ENCODE peak calls at places on chromosomes 13 and 19, in seven cellular contexts. X is neuronal stem cell, I is IMR-90, R is H9, F is mesenchymal stem cell, C is H1, O is trophoblast cell. D is an unnamed sample.
A peak's percentile ranks its signal among the peaks of the same experiment; 100 is the strongest.

GRCh38 chr13:57665471-57665870 is 33.9 kb downstream of the PCDH17 start:
- DNase-seq in F (no peak), C (no peak), I (no peak), X (no peak), R (no peak), O (no peak), D (no peak)

GRCh38 chr19:39557791-39558622 is 18.0 kb upstream of the EID2 start:
- DNase-seq in O (peak; percentile 24), F (peak; percentile 18), I (peak; percentile 11), X (no peak), C (no peak), R (no peak), D (no peak)

GRCh38 chr13:40060318-40061007 is 405.0 kb downstream of the COG6 start:
- DNase-seq in O (no peak), I (no peak), R (no peak), F (no peak), X (no peak), C (no peak), D (no peak)

GRCh38 chr13:91031508-91031907 is 316.0 kb upstream of the MIR17HG start:
- DNase-seq in R (peak; percentile 35), C (no peak), F (no peak), O (no peak), I (no peak), X (no peak), D (peak; percentile 47)

GRCh38 chr19:30074741-30075460 is 132.9 kb downstream of the URI1 start:
- DNase-seq in R (no peak), F (no peak), O (no peak), C (no peak), I (no peak), X (no peak), D (no peak)

GRCh38 chr13:98930014-98930625 is 47.7 kb downstream of the DOCK9 start:
- DNase-seq in C (no peak), X (no peak), F (no peak), R (no peak), O (no peak), I (no peak), D (no peak)

GRCh38 chr13:45909724-45910123 is 58.2 kb upstream of the SIAH3 start:
- DNase-seq in R (no peak), O (no peak), C (no peak), X (no peak), I (no peak), F (no peak), D (no peak)

GRCh38 chr13:30872685-30873443 is 33.2 kb upstream of the MEDAG start:
- DNase-seq in F (peak; percentile 94), R (peak; percentile 81), C (no peak), I (peak; percentile 94), O (peak; percentile 52), X (peak; percentile 77), D (peak; percentile 95)

GRCh38 chr13:100892981-100893380 is 218.4 kb upstream of the TMTC4 start:
- DNase-seq in X (no peak), C (no peak), O (no peak), I (no peak), R (no peak), F (no peak), D (no peak)

GRCh38 chr13:46756977-46757376 is 40.0 kb downstream of the ESD start:
- DNase-seq in X (no peak), I (peak; percentile 48), R (no peak), C (no peak), O (peak; percentile 13), F (peak; percentile 70), D (no peak)

GRCh38 chr19:3336680-3337523 is 29.5 kb upstream of the NFIC start:
- DNase-seq in R (no peak), I (peak; percentile 48), F (peak; percentile 85), X (no peak), O (no peak), C (no peak), D (no peak)

GRCh38 chr19:8490873-8491272 is 11.6 kb downstream of the PRAM1 start:
- DNase-seq in C (no peak), X (no peak), F (no peak), O (no peak), R (no peak), I (no peak), D (no peak)

GRCh38 chr13:99614465-99614885 is 113.2 kb downstream of the TM9SF2 start:
- DNase-seq in I (no peak), O (no peak), C (no peak), X (no peak), F (no peak), R (peak; percentile 62), D (peak; percentile 77)

GRCh38 chr19:10111405-10111811 is at the start of gene P2RY11:
- DNase-seq in X (no peak), I (no peak), R (no peak), C (no peak), F (no peak), O (no peak), D (no peak)

DNA sequence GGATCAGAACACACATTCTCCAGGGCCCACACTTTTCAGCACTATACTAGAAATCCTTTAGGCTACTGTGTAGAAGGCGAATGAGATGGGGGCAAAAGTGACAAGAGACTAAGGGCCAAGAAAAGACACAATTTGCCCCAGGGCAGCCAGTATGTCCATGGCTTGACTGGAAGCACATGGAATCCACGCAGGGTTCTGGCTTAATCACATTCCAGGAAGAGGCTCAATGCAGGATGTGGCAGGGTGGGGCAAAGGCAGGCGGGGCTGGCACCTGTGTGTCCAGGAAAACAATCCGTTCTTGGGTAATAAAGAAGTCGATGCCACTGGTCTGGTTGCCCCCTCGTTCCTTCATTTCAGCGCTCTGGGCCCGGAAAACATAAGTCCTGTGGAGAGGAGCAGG is 14.9 kb downstream of the SMG9 start:
- DNase-seq in F (no peak), R (no peak), O (peak; percentile 86), X (no peak), I (no peak), C (no peak), D (no peak)
- H3K79me1 ChIP-seq in F (peaks cover 22% of the 10 kb centered on the region), R (no peaks in the 10 kb centered on the region), O (peaks cover 2% of the 10 kb centered on the region), X (peaks cover 2% of the 10 kb centered on the region), I (peaks cover 20% of the 10 kb centered on the region), C (no peaks in the 10 kb centered on the region), D (no peaks in the 10 kb centered on the region)

GRCh38 chr19:34900245-34900644 is 26.5 kb upstream of the ZNF30 start:
- DNase-seq in O (no peak), I (no peak), F (no peak), X (no peak), R (no peak), C (no peak), D (no peak)

GRCh38 chr19:34904846-34905527 is 21.7 kb upstream of the ZNF30 start:
- DNase-seq in F (no peak), I (no peak), C (peak; percentile 73), X (no peak), R (peak; percentile 66), O (no peak), D (peak; percentile 31)

DNA sequence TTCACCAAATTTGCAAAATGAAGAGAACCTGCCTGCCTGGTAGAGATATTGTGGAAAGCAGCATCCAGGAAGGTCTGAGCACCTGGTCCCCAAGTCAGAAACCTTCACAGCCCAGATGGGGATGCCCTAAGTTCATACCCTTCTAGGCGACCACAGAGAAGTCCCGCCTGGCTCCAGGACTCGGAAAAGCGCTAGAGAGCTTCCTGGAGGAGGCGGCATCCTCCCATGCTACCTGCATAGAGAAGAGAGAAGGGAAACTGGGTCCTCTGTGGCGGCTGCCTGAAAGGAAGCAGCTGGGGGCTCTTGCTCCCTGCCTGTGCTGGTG is 22.2 kb upstream of the ZNF30 start:
- DNase-seq in O (no peak), C (no peak), F (no peak), X (no peak), R (no peak), I (no peak), D (peak; percentile 21)
- H3K18ac ChIP-seq in O (no peak overlapping the region), C (no peak overlapping the region), F (no peak overlapping the region), X (peak overlapping the region; percentile 91), R (no peak overlapping the region), I (no peak overlapping the region), D (no peak overlapping the region)

GRCh38 chr19:48120505-48120904 is 9.9 kb upstream of the PLA2G4C start:
- DNase-seq in F (no peak), C (no peak), R (no peak), X (no peak), O (peak; percentile 10), I (no peak), D (no peak)

GRCh38 chr19:48122421-48122820 is 11.8 kb upstream of the PLA2G4C start:
- DNase-seq in F (no peak), R (peak; percentile 14), I (no peak), C (no peak), X (no peak), O (no peak), D (no peak)

GRCh38 chr19:48123907-48124675 is 13.5 kb upstream of the PLA2G4C start:
- DNase-seq in R (no peak), C (no peak), F (no peak), X (peak; percentile 54), I (peak; percentile 73), O (no peak), D (no peak)

GRCh38 chr19:48121909-48122371 is 11.3 kb upstream of the PLA2G4C start:
- DNase-seq in R (no peak), C (no peak), O (no peak), I (no peak), X (no peak), F (no peak), D (no peak)

GRCh38 chr19:48121066-48121465 is 10.4 kb upstream of the PLA2G4C start:
- DNase-seq in X (no peak), F (no peak), C (no peak), O (no peak), I (no peak), R (no peak), D (no peak)
- H3K79me1 ChIP-seq in X (no peaks in the 10 kb centered on the region), F (no peaks in the 10 kb centered on the region), C (no peaks in the 10 kb centered on the region), O (peaks cover 15% of the 10 kb centered on the region), I (no peaks in the 10 kb centered on the region), R (no peaks in the 10 kb centered on the region), D (no peaks in the 10 kb centered on the region)

GRCh38 chr13:29081036-29081435 is 260.9 kb downstream of the MTUS2 start:
- DNase-seq in F (peak; percentile 19), I (no peak), X (no peak), C (no peak), R (no peak), O (no peak), D (no peak)

GRCh38 chr13:29081697-29082440 is 261.7 kb downstream of the MTUS2 start:
- DNase-seq in R (no peak), F (no peak), I (no peak), X (no peak), O (peak; percentile 87), C (no peak), D (no peak)

GRCh38 chr13:29073762-29074161 is 253.6 kb downstream of the MTUS2 start:
- DNase-seq in X (no peak), R (no peak), F (no peak), O (no peak), C (no peak), I (no peak), D (peak; percentile 13)

DNA sequence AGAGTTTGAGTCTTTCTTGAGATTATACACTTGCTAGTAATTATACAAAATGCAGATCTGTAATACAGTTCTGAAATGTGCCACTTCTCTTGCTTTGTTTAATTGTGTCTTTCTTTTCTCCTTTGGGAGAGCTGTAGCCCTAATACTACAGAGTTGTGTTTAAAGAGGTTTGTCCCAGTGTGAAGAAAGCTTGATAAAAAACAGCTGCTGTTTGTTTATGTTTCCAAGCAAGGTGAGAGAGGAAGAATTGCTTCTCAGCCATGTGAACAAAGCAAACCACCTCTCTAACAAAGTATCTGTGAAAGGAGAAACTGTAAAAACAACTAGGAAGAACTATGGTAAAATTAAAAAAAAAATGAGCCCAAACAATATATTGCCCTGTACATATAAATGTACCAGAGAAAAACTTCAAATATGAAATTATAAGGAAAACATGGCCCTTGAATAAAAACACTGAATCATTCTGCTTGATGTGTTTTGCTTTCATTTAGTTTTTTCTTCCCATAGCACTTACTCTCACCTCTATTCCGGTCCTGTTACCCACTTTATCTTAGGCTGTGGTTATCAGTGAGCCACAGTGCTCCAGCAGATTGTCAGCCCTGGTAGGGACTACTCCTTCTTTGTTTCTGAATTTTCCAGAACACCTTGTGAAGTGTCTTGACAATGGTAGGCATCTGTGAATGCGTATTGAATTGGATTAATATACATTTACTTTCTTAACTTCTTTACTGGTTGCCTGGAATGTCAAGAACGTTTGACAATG is 257.1 kb downstream of the MTUS2 start:
- DNase-seq in C (no peak), O (no peak), F (no peak), I (no peak), X (no peak), R (no peak), D (peak; percentile 71)
- H3K18ac ChIP-seq in C (no peak overlapping the region), O (no peak overlapping the region), F (no peak overlapping the region), I (no peak overlapping the region), X (no peak overlapping the region), R (no peak overlapping the region), D (no peak overlapping the region)